ENCODE peak calls at places on chromosomes 7 and 10, in five cellular contexts. A is stomach, O is fibroblast of lung, E is psoas muscle, P is K562. T is an unnamed sample. For H3K4me1, the result is how much of the 10 kb centered on the place peaks cover.

GRCh38 chr7:36994456-36995112 is 270.3 kb upstream of the AOAH start:
- DNase-seq in O (peak), A (peak), P (no peak), E (no peak), T (no peak)

GRCh38 chr7:50092579-50093411 is at the start of gene ZPBP:
- DNase-seq in A (no peak), P (peak), O (peak), E (peak), T (no peak)

GRCh38 chr7:17863815-17864159 is 76.5 kb downstream of the SNX13 start:
- DNase-seq in E (no peak), A (no peak), P (no peak), O (no peak), T (no peak)

GRCh38 chr7:138512885-138513284 is 52.8 kb downstream of the TRIM24 start:
- DNase-seq in E (no peak), A (no peak), P (no peak), O (no peak), T (no peak)

GRCh38 chr7:1329261-1329660 is 96.6 kb downstream of the UNCX start:
- DNase-seq in O (no peak), E (peak), A (no peak), P (no peak), T (no peak)

GRCh38 chr7:100091411-100092181 is 2.8 kb downstream of the COPS6 start:
- DNase-seq in O (peak), A (no peak), E (no peak), P (peak), T (no peak)

GRCh38 chr10:126004752-126005151 is 108.4 kb downstream of the FANK1 start:
- DNase-seq in E (no peak), A (no peak), O (no peak), P (no peak), T (no peak)

GRCh38 chr7:106400990-106401389 is 116.2 kb upstream of the NAMPT start:
- DNase-seq in E (no peak), A (no peak), O (no peak), P (no peak), T (no peak)

GRCh38 chr7:139741813-139742344 is 35.9 kb downstream of the HIPK2 start:
- DNase-seq in P (no peak), O (no peak), A (no peak), E (no peak), T (no peak)
- H3K4me1 ChIP-seq in P (under half), O (under half), A (half or more), E (half or more), T (under half)

DNA sequence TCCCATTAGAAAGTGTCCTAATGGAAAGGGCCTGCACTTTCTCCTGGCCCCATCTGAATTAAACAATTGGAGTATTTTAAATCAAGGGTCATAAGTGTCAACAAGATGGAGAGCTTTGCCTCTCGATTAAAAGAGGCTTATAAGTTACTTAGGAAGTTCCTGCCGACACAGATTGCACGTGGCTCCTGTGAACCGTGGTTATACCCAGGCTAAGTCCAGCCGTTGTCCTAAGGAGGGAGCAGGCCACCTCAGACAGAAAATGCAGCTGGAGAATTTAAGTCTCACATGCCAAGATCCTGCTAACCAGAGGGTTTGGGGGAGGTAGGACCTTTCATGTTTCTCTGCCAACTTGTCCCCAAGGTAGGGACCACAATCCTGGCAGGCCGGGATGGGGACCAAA is 626.5 kb upstream of the GALNT17 start:
- DNase-seq in A (no peak), E (no peak), P (no peak), O (no peak), T (no peak)
- TF ChIP-seq CTCF in A (no peak), E (no peak), P (no peak), O (no peak), T (no peak)

GRCh38 chr7:102814025-102814471 is 65.2 kb downstream of the FAM185A start:
- DNase-seq in E (no peak), P (no peak), O (peak), A (no peak), T (no peak)
- H3K4me1 ChIP-seq in E (under half), P (under half), O (under half), A (under half), T (under half)

DNA sequence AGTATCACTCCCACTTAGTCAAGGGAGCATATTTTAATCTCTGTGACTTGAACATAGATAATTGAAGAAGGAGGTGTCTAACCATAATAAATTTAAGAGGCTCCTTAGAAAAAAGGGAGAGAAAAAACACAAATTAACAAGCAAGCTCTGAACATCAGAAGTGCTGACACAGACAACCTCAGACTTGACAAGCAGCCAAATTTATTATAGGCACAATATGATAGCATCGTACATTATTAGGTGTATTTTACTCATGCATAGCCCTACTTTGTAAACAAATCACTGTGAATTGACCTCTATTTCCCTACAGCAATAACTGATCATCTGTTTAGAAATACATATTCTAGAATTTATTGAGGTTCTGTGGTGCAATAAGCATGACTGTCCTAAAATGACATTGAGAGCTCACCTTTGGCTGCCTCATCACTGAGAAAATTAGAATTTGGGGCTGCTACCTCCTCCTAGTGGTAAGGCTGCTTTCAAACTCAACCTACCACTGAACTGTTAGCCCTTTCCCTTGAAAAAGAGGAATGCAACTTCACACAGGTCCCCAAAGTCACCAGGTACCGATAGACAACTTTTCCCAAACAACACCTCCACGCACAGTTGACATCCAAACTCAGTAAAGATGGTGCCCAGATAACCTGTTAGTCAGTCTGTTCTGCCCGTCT is 76.0 kb upstream of the SCIN start:
- DNase-seq in O (no peak), P (no peak), A (no peak), E (no peak), T (no peak)
- TF ChIP-seq CTCF in O (no peak), P (peak), A (no peak), E (no peak), T (no peak)

DNA sequence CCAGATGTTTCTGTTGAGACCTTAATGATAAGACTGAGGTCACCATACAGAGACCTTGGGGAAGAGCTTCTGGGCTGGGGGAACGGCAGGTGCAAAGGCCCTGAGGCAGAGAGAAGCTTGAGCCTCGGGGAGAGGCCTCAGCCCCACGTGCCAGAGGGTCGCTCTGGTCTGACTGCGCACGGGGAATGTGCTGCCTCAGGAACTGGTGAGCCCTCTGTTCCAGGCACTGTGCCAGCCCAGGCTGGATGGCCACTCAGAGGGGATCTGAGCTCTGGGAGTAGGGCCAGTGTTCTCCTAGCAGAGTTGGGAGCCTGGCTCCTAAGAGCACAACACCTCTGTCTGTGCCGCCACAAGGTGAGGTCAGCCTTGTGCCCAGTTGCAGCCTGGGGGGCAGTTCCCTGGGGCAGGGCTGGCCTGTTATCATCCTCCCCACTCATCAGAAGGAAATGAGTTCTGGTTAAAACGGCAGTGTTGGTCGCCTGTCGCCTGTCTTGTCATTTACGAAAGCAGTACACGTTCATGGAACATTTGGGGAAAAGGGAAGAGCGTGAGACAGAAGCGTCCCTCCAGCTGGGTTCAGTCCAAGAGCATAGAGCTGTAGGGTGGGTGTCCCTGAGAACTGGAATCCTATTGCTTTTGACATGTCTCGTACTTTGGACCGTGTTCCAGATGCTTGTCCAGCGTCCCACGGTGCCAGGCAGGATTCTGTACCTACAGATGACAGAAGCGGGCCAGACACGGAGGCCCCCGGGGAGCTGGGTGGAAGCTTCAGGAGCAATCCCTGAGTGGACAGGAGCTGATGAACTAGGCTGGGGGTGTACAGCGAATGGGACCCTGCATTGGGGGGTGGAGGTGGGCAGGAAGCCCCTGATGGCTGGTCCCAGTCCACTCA is 4.3 kb downstream of the TTYH3 start:
- DNase-seq in O (no peak), A (no peak), P (no peak), E (peak), T (no peak)
- H3K4me1 ChIP-seq in O (half or more), A (under half), P (under half), E (under half), T (half or more)

GRCh38 chr10:80202934-80203834 is 2.2 kb downstream of the ANXA11 start:
- DNase-seq in P (peak), E (peak), O (peak), A (peak), T (peak)
- TF ChIP-seq CTCF in P (peak), E (peak), O (peak), A (no peak), T (no peak)